ENCODE peak calls at places on chromosomes 3 and 15, in seven cellular contexts. O is HAP-1, C is body of pancreas, S is cardiac muscle cell, J is colonic mucosa, Y is esophagus squamous epithelium, B is PC-9. W is an unnamed sample. For H3K27me3 and H3K9me3, the result is how much of the 10 kb centered on the place peaks cover.

GRCh38 chr3:179801263-179801662 is 148.4 kb downstream of the USP13 start:
- DNase-seq in O (no peak), C (no peak), S (no peak), J (no peak), Y (no peak), B (no peak), W (no peak)

GRCh38 chr3:10023587-10024310 is 2.5 kb upstream of the FANCD2 start:
- DNase-seq in O (no peak), C (no peak), S (no peak), J (no peak), Y (no peak), B (peak), W (no peak)

GRCh38 chr3:114274929-114275328 is 18.9 kb upstream of the TIGIT start:
- DNase-seq in O (no peak), C (no peak), S (no peak), J (no peak), Y (no peak), B (no peak), W (no peak)

GRCh38 chr3:14482271-14482721 is 57.8 kb downstream of the GRIP2 start:
- DNase-seq in O (peak), C (no peak), S (no peak), J (no peak), Y (no peak), B (no peak), W (no peak)

GRCh38 chr3:53162672-53163458 is 1.9 kb downstream of the PRKCD start:
- DNase-seq in O (no peak), C (peak), S (peak), J (peak), Y (peak), B (no peak), W (peak)

GRCh38 chr3:18988619-18989229 is 159.6 kb upstream of the KCNH8 start:
- DNase-seq in O (peak), C (no peak), S (peak), J (no peak), Y (no peak), B (no peak), W (no peak)

GRCh38 chr3:162337630-162338029 is 841.0 kb downstream of the OTOL1 start:
- DNase-seq in O (no peak), C (no peak), S (no peak), J (no peak), Y (no peak), B (no peak), W (no peak)

GRCh38 chr3:99776516-99777209 is 41.0 kb upstream of the CMSS1 start:
- DNase-seq in O (peak), C (no peak), S (no peak), J (no peak), Y (no peak), B (no peak), W (no peak)

GRCh38 chr3:61194892-61195538 is 56.2 kb downstream of the FHIT start:
- DNase-seq in O (no peak), C (no peak), S (no peak), J (no peak), Y (no peak), B (no peak), W (no peak)

GRCh38 chr15:70439880-70440279 is 323.5 kb downstream of the UACA start:
- DNase-seq in O (no peak), C (no peak), S (no peak), J (no peak), Y (no peak), B (no peak), W (no peak)
- H3K27me3 ChIP-seq in O (under half), C (under half), S (under half), J (under half), Y (half or more), B (under half), W (under half)

GRCh38 chr15:68710536-68710935 is 110.2 kb downstream of the ANP32A start:
- DNase-seq in O (no peak), C (no peak), S (no peak), J (no peak), Y (no peak), B (no peak), W (no peak)

GRCh38 chr15:68709826-68710225 is 110.9 kb downstream of the ANP32A start:
- DNase-seq in O (no peak), C (no peak), S (no peak), J (no peak), Y (no peak), B (no peak), W (no peak)

GRCh38 chr15:68713874-68714273 is 106.8 kb downstream of the ANP32A start:
- DNase-seq in O (no peak), C (no peak), S (no peak), J (no peak), Y (no peak), B (no peak), W (no peak)

GRCh38 chr15:68712886-68713285 is 107.8 kb downstream of the ANP32A start:
- DNase-seq in O (no peak), C (no peak), S (no peak), J (no peak), Y (no peak), B (no peak), W (no peak)

DNA sequence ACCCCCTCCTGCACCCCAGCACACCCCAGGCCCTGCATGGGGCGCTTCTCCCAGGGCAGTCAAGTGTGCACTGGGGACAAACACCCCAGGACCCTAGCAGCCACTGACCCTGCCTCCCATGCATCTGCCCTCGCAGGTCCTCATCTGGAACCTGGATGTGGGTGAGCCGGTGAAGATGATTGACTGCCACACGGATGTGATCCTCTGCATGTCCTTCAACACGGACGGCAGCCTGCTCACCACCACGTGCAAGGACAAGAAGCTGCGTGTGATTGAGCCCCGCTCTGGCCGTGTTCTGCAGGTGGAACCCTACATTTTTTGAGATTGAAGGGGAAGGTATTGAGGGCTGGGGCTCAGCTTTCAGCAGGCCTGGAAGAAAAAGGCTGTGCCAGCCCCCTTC is 109.3 kb downstream of the ANP32A start:
- DNase-seq in O (no peak), C (no peak), S (no peak), J (no peak), Y (no peak), B (no peak), W (no peak)
- H3K9me3 ChIP-seq in O (under half), C (under half), S (under half), J (under half), Y (under half), B (under half), W (under half)

DNA sequence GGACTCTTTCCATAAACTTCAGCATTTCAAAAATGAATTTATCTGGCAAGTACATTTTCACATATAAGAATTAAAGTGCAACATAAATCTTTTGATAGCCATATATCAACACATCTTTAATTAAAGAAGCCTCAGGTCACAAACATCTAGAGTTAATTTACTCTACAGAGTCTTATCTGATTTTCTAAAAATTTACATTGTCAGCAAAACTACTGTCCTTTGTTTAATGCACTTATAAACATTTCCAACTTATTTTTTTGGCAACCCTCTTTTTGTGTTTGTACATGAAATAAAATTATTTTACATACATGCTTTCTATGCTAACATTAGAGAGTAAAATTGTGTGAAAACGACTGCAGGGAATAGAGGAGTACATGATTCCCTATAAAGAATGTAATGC is 416.8 kb upstream of the ARL6 start:
- DNase-seq in O (no peak), C (no peak), S (no peak), J (no peak), Y (no peak), B (no peak), W (no peak)
- H3K4me3 ChIP-seq in O (no peak), C (no peak), S (no peak), J (no peak), Y (no peak), B (no peak), W (no peak)

DNA sequence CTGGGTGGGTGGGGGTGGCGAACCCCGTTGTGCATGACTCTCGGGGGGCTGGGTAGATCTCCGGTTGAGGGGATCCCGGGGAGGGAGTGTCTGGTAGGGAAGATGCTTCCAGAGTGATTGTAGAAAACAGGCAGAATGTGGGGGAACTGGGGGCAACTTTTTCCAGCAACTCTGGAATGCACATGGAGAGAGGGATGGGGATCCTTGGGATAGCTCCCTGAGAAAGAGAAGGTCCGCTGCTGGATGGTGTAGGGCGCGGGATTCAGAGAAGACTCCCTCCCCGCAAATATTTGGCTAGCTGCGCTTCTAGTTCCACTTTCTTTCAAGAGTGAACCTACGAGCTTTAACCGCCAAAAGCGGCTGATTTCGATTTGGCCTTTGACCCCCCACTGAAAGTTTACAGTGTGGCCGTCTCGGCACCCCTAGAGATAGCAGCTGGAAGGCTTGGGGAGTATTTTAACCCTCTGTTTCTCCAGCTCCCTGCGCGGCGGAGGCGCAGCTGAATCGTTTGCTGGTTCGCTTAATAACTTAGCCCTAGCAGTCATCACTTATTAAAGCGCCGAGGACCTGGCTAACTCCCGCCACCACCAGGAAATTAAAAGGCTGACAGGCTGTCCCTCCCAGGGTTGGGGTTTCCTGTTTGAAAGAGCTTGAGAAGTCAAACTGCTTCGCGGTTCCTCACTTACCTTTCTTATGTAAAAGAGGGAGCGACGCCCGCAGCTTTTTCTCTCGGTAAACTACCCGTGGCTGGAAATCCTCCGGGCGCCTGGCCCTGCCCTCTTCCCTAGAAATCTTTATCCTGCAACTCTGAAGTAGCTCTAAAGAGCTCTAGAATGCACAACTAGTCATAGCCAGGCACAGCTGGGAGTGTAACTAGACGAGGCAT is 1.2 kb downstream of the PHLDB2 start:
- DNase-seq in O (peak), C (peak), S (peak), J (peak), Y (peak), B (peak), W (peak)
- H3K27me3 ChIP-seq in O (under half), C (under half), S (under half), J (under half), Y (under half), B (under half), W (under half)

GRCh38 chr3:153426344-153426743 is 264.3 kb downstream of the RAP2B start:
- DNase-seq in O (no peak), C (no peak), S (no peak), J (no peak), Y (no peak), B (no peak), W (no peak)

GRCh38 chr3:153426803-153427202 is 264.8 kb downstream of the RAP2B start:
- DNase-seq in O (no peak), C (no peak), S (no peak), J (no peak), Y (no peak), B (no peak), W (no peak)

DNA sequence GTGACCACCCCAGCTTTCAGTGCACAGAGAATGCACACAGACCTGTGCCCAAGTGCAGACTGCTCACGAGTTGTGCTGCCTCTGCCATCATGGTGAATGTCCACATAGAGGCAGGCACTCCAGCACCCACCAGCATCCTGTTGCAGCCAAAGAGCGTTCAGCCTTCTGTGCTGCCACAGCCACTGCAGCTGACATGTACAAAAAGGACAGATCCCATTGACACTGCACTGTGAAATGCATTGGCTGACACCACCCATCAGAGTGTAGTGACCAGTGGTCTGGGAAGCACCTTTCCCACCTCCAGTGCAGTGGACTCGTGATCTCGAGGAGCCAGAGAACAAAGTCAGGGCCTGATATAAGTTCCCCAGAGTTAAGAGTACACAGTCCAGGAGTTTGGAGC is 260.3 kb downstream of the RAP2B start:
- DNase-seq in O (no peak), C (no peak), S (no peak), J (no peak), Y (no peak), B (no peak), W (no peak)
- H3K9me3 ChIP-seq in O (under half), C (under half), S (under half), J (under half), Y (under half), B (under half), W (under half)

DNA sequence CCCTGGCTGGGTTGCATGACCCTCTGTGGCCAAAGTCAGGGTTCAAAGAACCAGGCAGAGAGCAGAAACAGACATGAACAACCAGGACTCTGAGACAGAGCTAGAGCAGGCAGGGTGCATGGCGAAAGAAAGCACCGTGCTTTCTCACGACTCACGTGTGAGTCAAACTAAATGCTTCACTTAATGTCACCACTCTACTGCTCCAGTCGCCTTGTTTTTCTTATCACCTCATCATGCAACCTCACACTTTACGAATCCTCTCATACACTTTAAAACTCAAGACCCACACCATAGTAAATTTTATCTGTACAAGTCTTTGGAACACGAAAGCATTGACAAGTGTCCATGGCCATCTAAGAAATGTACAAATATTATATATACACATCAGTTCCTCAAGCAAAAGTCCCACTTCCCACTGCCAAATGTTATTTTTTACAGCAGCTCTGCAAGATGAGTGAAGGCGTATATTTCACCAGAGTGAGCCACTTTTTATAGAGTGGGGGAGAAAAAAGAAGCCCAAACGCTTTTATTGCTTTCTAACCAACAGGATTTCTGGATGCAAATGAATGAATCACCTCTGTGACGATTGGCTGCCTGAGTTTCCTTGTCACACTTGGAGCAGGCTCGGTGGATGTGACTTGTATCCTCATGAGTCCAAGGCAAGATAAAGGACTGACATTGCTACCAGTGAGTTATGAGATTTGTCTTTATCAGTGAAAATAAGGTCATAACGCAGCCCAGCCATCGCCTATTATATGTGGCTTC is 16.0 kb upstream of the MEGF11 start:
- DNase-seq in O (peak), C (no peak), S (peak), J (peak), Y (no peak), B (peak), W (no peak)
- H3K4me3 ChIP-seq in O (no peak), C (no peak), S (no peak), J (no peak), Y (no peak), B (no peak), W (no peak)